ENCODE peak calls at places on chromosomes 6 and 20, in six cellular contexts. One of them, this sample, is unnamed.
A peak's percentile ranks its signal among the peaks of the same experiment; 100 is the strongest.

GRCh38 chr20:57627972-57628650 is 7.9 kb upstream of the ZBP1 start:
- DNase-seq in H4: no peak
- DNase-seq in SW 1271: no peak
- DNase-seq in anterior cingulate cortex: no peak
- DNase-seq in PC-3: peak; percentile 51
- DNase-seq in A172: no peak
- DNase-seq in this sample: no peak

GRCh38 chr6:37544530-37544929 is 44.8 kb upstream of the CCDC167 start:
- DNase-seq in H4: no peak
- DNase-seq in SW 1271: no peak
- DNase-seq in anterior cingulate cortex: no peak
- DNase-seq in PC-3: no peak
- DNase-seq in A172: no peak
- DNase-seq in this sample: no peak

GRCh38 chr20:45301824-45302251 is 4.8 kb upstream of the RBPJL start:
- DNase-seq in H4: no peak
- DNase-seq in SW 1271: no peak
- DNase-seq in anterior cingulate cortex: no peak
- DNase-seq in PC-3: no peak
- DNase-seq in A172: peak; percentile 75
- DNase-seq in this sample: no peak

GRCh38 chr6:158787395-158787794 is 31.8 kb downstream of the EZR start:
- DNase-seq in H4: no peak
- DNase-seq in SW 1271: no peak
- DNase-seq in anterior cingulate cortex: no peak
- DNase-seq in PC-3: no peak
- DNase-seq in A172: no peak
- DNase-seq in this sample: no peak

GRCh38 chr20:47768016-47768953 is 17.0 kb downstream of the SULF2 start:
- DNase-seq in H4: no peak
- DNase-seq in SW 1271: no peak
- DNase-seq in anterior cingulate cortex: no peak
- DNase-seq in PC-3: no peak
- DNase-seq in A172: no peak
- DNase-seq in this sample: no peak

GRCh38 chr6:129615496-129615895 is 94.5 kb downstream of the ARHGAP18 start:
- DNase-seq in H4: no peak
- DNase-seq in SW 1271: no peak
- DNase-seq in anterior cingulate cortex: no peak
- DNase-seq in PC-3: no peak
- DNase-seq in A172: no peak
- DNase-seq in this sample: no peak

GRCh38 chr6:146770965-146771735 is 172.4 kb downstream of the ADGB start:
- DNase-seq in H4: no peak
- DNase-seq in SW 1271: no peak
- DNase-seq in anterior cingulate cortex: no peak
- DNase-seq in PC-3: no peak
- DNase-seq in A172: no peak
- DNase-seq in this sample: no peak

GRCh38 chr20:44093249-44093582 is 93.8 kb downstream of the JPH2 start:
- DNase-seq in H4: no peak
- DNase-seq in SW 1271: no peak
- DNase-seq in anterior cingulate cortex: no peak
- DNase-seq in PC-3: no peak
- DNase-seq in A172: no peak
- DNase-seq in this sample: no peak

GRCh38 chr20:34771680-34772081 is 53.8 kb downstream of the NCOA6 start:
- DNase-seq in H4: no peak
- DNase-seq in SW 1271: no peak
- DNase-seq in anterior cingulate cortex: no peak
- DNase-seq in PC-3: no peak
- DNase-seq in A172: no peak
- DNase-seq in this sample: no peak

GRCh38 chr6:113696960-113697359 is 160.2 kb upstream of the MARCKS start:
- DNase-seq in H4: no peak
- DNase-seq in SW 1271: no peak
- DNase-seq in anterior cingulate cortex: no peak
- DNase-seq in PC-3: no peak
- DNase-seq in A172: no peak
- DNase-seq in this sample: no peak

GRCh38 chr6:19879663-19880062 is 42.5 kb downstream of the ID4 start:
- DNase-seq in H4: no peak
- DNase-seq in SW 1271: no peak
- DNase-seq in anterior cingulate cortex: no peak
- DNase-seq in PC-3: peak; percentile 37
- DNase-seq in A172: no peak
- DNase-seq in this sample: peak; percentile 96

GRCh38 chr6:166435574-166435973 is 52.8 kb upstream of the MPC1 start:
- DNase-seq in H4: no peak
- DNase-seq in SW 1271: no peak
- DNase-seq in anterior cingulate cortex: no peak
- DNase-seq in PC-3: no peak
- DNase-seq in A172: no peak
- DNase-seq in this sample: no peak

GRCh38 chr6:169839898-169840631 is 88.6 kb downstream of the ERMARD start:
- DNase-seq in H4: no peak
- DNase-seq in SW 1271: no peak
- DNase-seq in anterior cingulate cortex: no peak
- DNase-seq in PC-3: no peak
- DNase-seq in A172: no peak
- DNase-seq in this sample: no peak

GRCh38 chr20:61253640-61254511 is 1.8 kb downstream of the CDH4 start:
- DNase-seq in H4: no peak
- DNase-seq in SW 1271: no peak
- DNase-seq in anterior cingulate cortex: peak; percentile 52
- DNase-seq in PC-3: no peak
- DNase-seq in A172: no peak
- DNase-seq in this sample: no peak

GRCh38 chr6:98836025-98836961 is 1.9 kb downstream of the POU3F2 start:
- DNase-seq in H4: no peak
- DNase-seq in SW 1271: no peak
- DNase-seq in anterior cingulate cortex: no peak
- DNase-seq in PC-3: no peak
- DNase-seq in A172: no peak
- DNase-seq in this sample: peak; percentile 25

GRCh38 chr6:19849196-19849595 is 12.0 kb downstream of the ID4 start:
- DNase-seq in H4: no peak
- DNase-seq in SW 1271: no peak
- DNase-seq in anterior cingulate cortex: no peak
- DNase-seq in PC-3: no peak
- DNase-seq in A172: no peak
- DNase-seq in this sample: no peak

GRCh38 chr6:223763-224162 is 68.5 kb upstream of the DUSP22 start:
- DNase-seq in H4: no peak
- DNase-seq in SW 1271: no peak
- DNase-seq in anterior cingulate cortex: no peak
- DNase-seq in PC-3: peak; percentile 73
- DNase-seq in A172: no peak
- DNase-seq in this sample: no peak

GRCh38 chr6:101396552-101397173 is 3.2 kb downstream of the GRIK2 start:
- DNase-seq in H4: peak; percentile 26
- DNase-seq in SW 1271: no peak
- DNase-seq in anterior cingulate cortex: no peak
- DNase-seq in PC-3: peak; percentile 77
- DNase-seq in A172: peak; percentile 50
- DNase-seq in this sample: no peak

GRCh38 chr6:10210052-10210451 is 204.8 kb downstream of the TFAP2A start:
- DNase-seq in H4: peak; percentile 18
- DNase-seq in SW 1271: peak; percentile 8
- DNase-seq in anterior cingulate cortex: no peak
- DNase-seq in PC-3: peak; percentile 68
- DNase-seq in A172: peak; percentile 54
- DNase-seq in this sample: no peak

GRCh38 chr20:16885746-16886145 is 137.6 kb downstream of the OTOR start:
- DNase-seq in H4: no peak
- DNase-seq in SW 1271: no peak
- DNase-seq in anterior cingulate cortex: no peak
- DNase-seq in PC-3: no peak
- DNase-seq in A172: no peak
- DNase-seq in this sample: no peak

GRCh38 chr20:61449916-61450315 is 197.9 kb downstream of the CDH4 start:
- DNase-seq in H4: no peak
- DNase-seq in SW 1271: no peak
- DNase-seq in anterior cingulate cortex: no peak
- DNase-seq in PC-3: no peak
- DNase-seq in A172: no peak
- DNase-seq in this sample: no peak

GRCh38 chr6:83974409-83975050 is 59.0 kb upstream of the MRAP2 start:
- DNase-seq in H4: no peak
- DNase-seq in SW 1271: no peak
- DNase-seq in anterior cingulate cortex: no peak
- DNase-seq in PC-3: no peak
- DNase-seq in A172: no peak
- DNase-seq in this sample: no peak

GRCh38 chr6:18640754-18641153 is 253.6 kb downstream of the RNF144B start:
- DNase-seq in H4: no peak
- DNase-seq in SW 1271: no peak
- DNase-seq in anterior cingulate cortex: no peak
- DNase-seq in PC-3: no peak
- DNase-seq in A172: no peak
- DNase-seq in this sample: no peak

GRCh38 chr6:14758421-14759043 is 487.3 kb upstream of the JARID2 start:
- DNase-seq in H4: no peak
- DNase-seq in SW 1271: no peak
- DNase-seq in anterior cingulate cortex: no peak
- DNase-seq in PC-3: peak; percentile 80
- DNase-seq in A172: no peak
- DNase-seq in this sample: no peak

GRCh38 chr6:53840027-53840426 is 45.2 kb downstream of the LRRC1 start:
- DNase-seq in H4: no peak
- DNase-seq in SW 1271: no peak
- DNase-seq in anterior cingulate cortex: no peak
- DNase-seq in PC-3: no peak
- DNase-seq in A172: no peak
- DNase-seq in this sample: no peak

GRCh38 chr6:111741177-111741952 is 131.9 kb downstream of the FYN start:
- DNase-seq in H4: no peak
- DNase-seq in SW 1271: no peak
- DNase-seq in anterior cingulate cortex: no peak
- DNase-seq in PC-3: no peak
- DNase-seq in A172: no peak
- DNase-seq in this sample: no peak

GRCh38 chr6:45791600-45792168 is 224.0 kb downstream of the CLIC5 start:
- DNase-seq in H4: no peak
- DNase-seq in SW 1271: no peak
- DNase-seq in anterior cingulate cortex: no peak
- DNase-seq in PC-3: peak; percentile 39
- DNase-seq in A172: peak; percentile 16
- DNase-seq in this sample: no peak

GRCh38 chr20:35568645-35569044 is 26.8 kb downstream of the ERGIC3 start:
- DNase-seq in H4: no peak
- DNase-seq in SW 1271: peak; percentile 60
- DNase-seq in anterior cingulate cortex: no peak
- DNase-seq in PC-3: peak; percentile 70
- DNase-seq in A172: peak; percentile 22
- DNase-seq in this sample: no peak

GRCh38 chr6:36998723-36999466 is 6.6 kb upstream of the FGD2 start:
- DNase-seq in H4: no peak
- DNase-seq in SW 1271: no peak
- DNase-seq in anterior cingulate cortex: peak; percentile 37
- DNase-seq in PC-3: no peak
- DNase-seq in A172: no peak
- DNase-seq in this sample: peak; percentile 85

GRCh38 chr20:22339091-22339881 is 245.1 kb downstream of the FOXA2 start:
- DNase-seq in H4: peak; percentile 80
- DNase-seq in SW 1271: peak; percentile 74
- DNase-seq in anterior cingulate cortex: no peak
- DNase-seq in PC-3: peak; percentile 95
- DNase-seq in A172: peak; percentile 69
- DNase-seq in this sample: peak; percentile 7

GRCh38 chr6:162854734-162855191 is 127.0 kb downstream of the PACRG start:
- DNase-seq in H4: no peak
- DNase-seq in SW 1271: no peak
- DNase-seq in anterior cingulate cortex: no peak
- DNase-seq in PC-3: no peak
- DNase-seq in A172: no peak
- DNase-seq in this sample: no peak

GRCh38 chr20:48682529-48683385 is 145.0 kb downstream of the PREX1 start:
- DNase-seq in H4: peak; percentile 89
- DNase-seq in SW 1271: no peak
- DNase-seq in anterior cingulate cortex: peak; percentile 68
- DNase-seq in PC-3: no peak
- DNase-seq in A172: peak; percentile 61
- DNase-seq in this sample: peak; percentile 70

This sample was measured in NCI-H187 treated with DMSO at 0.1 percent for 48 hours.